ENCODE peak calls at places on chromosomes 13 and 19, in six cellular contexts. C is H9, F is left lung, X is GM23248, M is heart left ventricle, W is aorta. Q is an unnamed sample. For H3K27me3, the result is how much of the 10 kb centered on the place peaks cover.

GRCh38 chr19:1122021-1122971 is 18.5 kb downstream of the GPX4 start:
- DNase-seq in C (no peak), F (no peak), X (no peak), M (no peak), W (no peak), Q (no peak)

GRCh38 chr13:55199132-55199531 is 1941.6 kb upstream of the PRR20A start:
- DNase-seq in C (no peak), F (no peak), X (no peak), M (no peak), W (no peak), Q (no peak)

GRCh38 chr19:45804140-45804958 is 10.8 kb downstream of the RSPH6A start:
- DNase-seq in C (no peak), F (no peak), X (no peak), M (no peak), W (no peak), Q (no peak)

GRCh38 chr13:20118268-20119140 is 42.3 kb downstream of the GJA3 start:
- DNase-seq in C (peak), F (peak), X (peak), M (peak), W (peak), Q (peak)

GRCh38 chr19:11264452-11265176 is 2.3 kb upstream of the DOCK6 start:
- DNase-seq in C (peak), F (peak), X (no peak), M (peak), W (no peak), Q (no peak)

GRCh38 chr13:79519252-79519651 is 38.3 kb downstream of the NDFIP2 start:
- DNase-seq in C (no peak), F (no peak), X (peak), M (no peak), W (no peak), Q (no peak)

GRCh38 chr19:4791183-4792018 is at the start of gene FEM1A:
- DNase-seq in C (peak), F (peak), X (peak), M (peak), W (peak), Q (peak)

GRCh38 chr19:44530777-44531176 is 1.3 kb upstream of the CEACAM20 start:
- DNase-seq in C (no peak), F (no peak), X (peak), M (no peak), W (no peak), Q (no peak)

GRCh38 chr13:49356224-49356623 is 87.6 kb downstream of the CAB39L start:
- DNase-seq in C (no peak), F (no peak), X (peak), M (no peak), W (no peak), Q (no peak)

GRCh38 chr13:96338030-96338429 is 248.1 kb downstream of the HS6ST3 start:
- DNase-seq in C (no peak), F (no peak), X (peak), M (no peak), W (no peak), Q (no peak)

GRCh38 chr19:55519461-55520311 is 17.2 kb downstream of the SBK2 start:
- DNase-seq in C (no peak), F (no peak), X (peak), M (no peak), W (no peak), Q (no peak)

GRCh38 chr13:96403241-96403640 is 313.3 kb downstream of the HS6ST3 start:
- DNase-seq in C (no peak), F (no peak), X (no peak), M (no peak), W (no peak), Q (no peak)

GRCh38 chr13:44075113-44075512 is 195.4 kb downstream of the LACC1 start:
- DNase-seq in C (no peak), F (no peak), X (no peak), M (no peak), W (no peak), Q (no peak)

GRCh38 chr19:50649433-50650391 is at the start of gene C19orf81:
- DNase-seq in C (peak), F (no peak), X (peak), M (no peak), W (no peak), Q (no peak)

GRCh38 chr19:13054605-13055212 is 47.9 kb downstream of the LYL1 start:
- DNase-seq in C (no peak), F (no peak), X (peak), M (no peak), W (no peak), Q (peak)

GRCh38 chr13:107742544-107742943 is 472.8 kb downstream of the LIG4 start:
- DNase-seq in C (no peak), F (no peak), X (peak), M (no peak), W (no peak), Q (no peak)

GRCh38 chr13:57632276-57633140 is 964 bp downstream of the PCDH17 start:
- DNase-seq in C (peak), F (no peak), X (no peak), M (peak), W (peak), Q (no peak)

GRCh38 chr13:110015253-110015652 is 228.9 kb upstream of the IRS2 start:
- DNase-seq in C (no peak), F (no peak), X (peak), M (no peak), W (no peak), Q (no peak)

GRCh38 chr19:45598267-45599011 is 3.6 kb downstream of the GPR4 start:
- DNase-seq in C (no peak), F (no peak), X (peak), M (no peak), W (no peak), Q (no peak)

GRCh38 chr19:16014923-16015804 is 61.1 kb upstream of the TPM4 start:
- DNase-seq in C (no peak), F (no peak), X (no peak), M (peak), W (no peak), Q (no peak)

GRCh38 chr19:11422163-11423068 is 3.3 kb upstream of the RGL3 start:
- DNase-seq in C (peak), F (peak), X (peak), M (peak), W (peak), Q (peak)

GRCh38 chr13:25137624-25137892 is 34.5 kb downstream of the AMER2 start:
- DNase-seq in C (no peak), F (no peak), X (no peak), M (no peak), W (no peak), Q (no peak)

GRCh38 chr19:10555613-10555979 is 10.2 kb downstream of the KRI1 start:
- DNase-seq in C (no peak), F (no peak), X (no peak), M (no peak), W (no peak), Q (no peak)

GRCh38 chr19:51726049-51726448 is 2.3 kb upstream of the HAS1 start:
- DNase-seq in C (peak), F (peak), X (peak), M (peak), W (peak), Q (peak)

GRCh38 chr13:99990045-99990977 is 8.7 kb downstream of the ZIC2 start:
- DNase-seq in C (peak), F (no peak), X (no peak), M (no peak), W (no peak), Q (no peak)

GRCh38 chr13:99193152-99193551 is 7.5 kb upstream of the UBAC2 start:
- DNase-seq in C (no peak), F (no peak), X (no peak), M (no peak), W (no peak), Q (no peak)

GRCh38 chr19:30095171-30095570 is 153.1 kb downstream of the URI1 start:
- DNase-seq in C (no peak), F (no peak), X (no peak), M (peak), W (peak), Q (no peak)

GRCh38 chr19:36060430-36060829 is 5.7 kb downstream of the WDR62 start:
- DNase-seq in C (peak), F (no peak), X (peak), M (peak), W (no peak), Q (peak)

GRCh38 chr13:112554214-112554850 is 33.6 kb downstream of the TUBGCP3 start:
- DNase-seq in C (no peak), F (no peak), X (no peak), M (no peak), W (no peak), Q (no peak)

GRCh38 chr13:30829788-30830637 is 76.1 kb upstream of the MEDAG start:
- DNase-seq in C (no peak), F (no peak), X (no peak), M (no peak), W (no peak), Q (no peak)

GRCh38 chr19:2883686-2884439 is 16.7 kb downstream of the ZNF556 start:
- DNase-seq in C (no peak), F (no peak), X (peak), M (no peak), W (no peak), Q (no peak)

GRCh38 chr13:62643799-62644484 is 1228.3 kb upstream of the PCDH20 start:
- DNase-seq in C (peak), F (no peak), X (no peak), M (no peak), W (no peak), Q (no peak)

GRCh38 chr13:99296270-99296865 is 10.8 kb downstream of the GPR183 start:
- DNase-seq in C (no peak), F (no peak), X (no peak), M (no peak), W (no peak), Q (no peak)

GRCh38 chr13:62793850-62794249 is 1378.2 kb upstream of the PCDH20 start:
- DNase-seq in C (no peak), F (no peak), X (no peak), M (no peak), W (no peak), Q (no peak)

GRCh38 chr13:76647550-76647949 is 238.7 kb downstream of the KCTD12 start:
- DNase-seq in C (no peak), F (no peak), X (peak), M (no peak), W (no peak), Q (no peak)
- H3K27me3 ChIP-seq in C (under half), F (under half), X (under half), M (under half), W (under half), Q (under half)

GRCh38 chr13:94712812-94713555 is 639 bp upstream of the SOX21 start:
- DNase-seq in C (peak), F (no peak), X (peak), M (no peak), W (peak), Q (peak)

GRCh38 chr13:94710881-94711560 is 1.3 kb downstream of the SOX21 start:
- DNase-seq in C (peak), F (no peak), X (peak), M (no peak), W (peak), Q (no peak)

GRCh38 chr13:94711561-94712286 is 621 bp downstream of the SOX21 start:
- DNase-seq in C (peak), F (no peak), X (peak), M (no peak), W (peak), Q (no peak)

GRCh38 chr13:94713556-94714182 is 1.3 kb upstream of the SOX21 start:
- DNase-seq in C (peak), F (no peak), X (no peak), M (no peak), W (no peak), Q (no peak)

DNA sequence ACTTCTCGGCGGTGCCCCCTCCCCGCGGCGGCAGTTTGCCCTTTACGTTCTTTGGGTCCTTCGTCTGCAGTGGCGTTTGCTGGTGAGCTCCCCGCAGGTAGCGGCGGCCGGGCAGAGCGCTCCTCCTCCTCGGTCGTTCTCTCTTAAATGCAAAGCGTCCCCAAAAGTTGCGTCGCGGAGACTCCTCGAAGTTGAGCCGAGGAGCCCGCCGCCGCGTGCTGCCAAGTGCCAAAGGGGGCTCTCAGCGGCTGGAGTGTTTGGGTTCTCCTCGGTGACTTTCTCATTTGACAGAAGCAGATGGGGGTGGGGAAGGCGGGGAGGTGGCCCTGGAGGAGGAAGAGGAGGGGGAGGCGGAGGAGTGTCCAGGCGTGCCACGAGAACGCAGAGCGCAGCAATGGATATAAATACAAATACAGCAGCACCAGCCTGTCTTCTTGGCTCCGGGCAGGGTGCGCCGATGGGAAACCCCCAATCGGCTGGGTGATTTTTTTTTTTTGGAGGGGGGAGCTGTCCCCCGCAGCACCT is at the start of gene SOX21:
- DNase-seq in C (peak), F (no peak), X (peak), M (no peak), W (peak), Q (no peak)
- H3K27me3 ChIP-seq in C (under half), F (half or more), X (half or more), M (half or more), W (under half), Q (under half)

GRCh38 chr19:33621811-33622504 is at the start of gene CHST8:
- DNase-seq in C (peak), F (no peak), X (peak), M (peak), W (no peak), Q (no peak)
- H3K27me3 ChIP-seq in C (under half), F (half or more), X (under half), M (half or more), W (under half), Q (under half)

GRCh38 chr19:19204181-19204580 is 967 bp upstream of the NR2C2AP start:
- DNase-seq in C (peak), F (no peak), X (no peak), M (no peak), W (no peak), Q (no peak)

GRCh38 chr19:19206938-19207337 is 3.7 kb upstream of the NR2C2AP start:
- DNase-seq in C (no peak), F (no peak), X (no peak), M (no peak), W (no peak), Q (no peak)

GRCh38 chr19:19207637-19208582 is 3.8 kb upstream of the NCAN start:
- DNase-seq in C (no peak), F (no peak), X (no peak), M (no peak), W (no peak), Q (no peak)

GRCh38 chr19:19203012-19203856 is at the start of gene NR2C2AP:
- DNase-seq in C (peak), F (peak), X (peak), M (peak), W (peak), Q (peak)

DNA sequence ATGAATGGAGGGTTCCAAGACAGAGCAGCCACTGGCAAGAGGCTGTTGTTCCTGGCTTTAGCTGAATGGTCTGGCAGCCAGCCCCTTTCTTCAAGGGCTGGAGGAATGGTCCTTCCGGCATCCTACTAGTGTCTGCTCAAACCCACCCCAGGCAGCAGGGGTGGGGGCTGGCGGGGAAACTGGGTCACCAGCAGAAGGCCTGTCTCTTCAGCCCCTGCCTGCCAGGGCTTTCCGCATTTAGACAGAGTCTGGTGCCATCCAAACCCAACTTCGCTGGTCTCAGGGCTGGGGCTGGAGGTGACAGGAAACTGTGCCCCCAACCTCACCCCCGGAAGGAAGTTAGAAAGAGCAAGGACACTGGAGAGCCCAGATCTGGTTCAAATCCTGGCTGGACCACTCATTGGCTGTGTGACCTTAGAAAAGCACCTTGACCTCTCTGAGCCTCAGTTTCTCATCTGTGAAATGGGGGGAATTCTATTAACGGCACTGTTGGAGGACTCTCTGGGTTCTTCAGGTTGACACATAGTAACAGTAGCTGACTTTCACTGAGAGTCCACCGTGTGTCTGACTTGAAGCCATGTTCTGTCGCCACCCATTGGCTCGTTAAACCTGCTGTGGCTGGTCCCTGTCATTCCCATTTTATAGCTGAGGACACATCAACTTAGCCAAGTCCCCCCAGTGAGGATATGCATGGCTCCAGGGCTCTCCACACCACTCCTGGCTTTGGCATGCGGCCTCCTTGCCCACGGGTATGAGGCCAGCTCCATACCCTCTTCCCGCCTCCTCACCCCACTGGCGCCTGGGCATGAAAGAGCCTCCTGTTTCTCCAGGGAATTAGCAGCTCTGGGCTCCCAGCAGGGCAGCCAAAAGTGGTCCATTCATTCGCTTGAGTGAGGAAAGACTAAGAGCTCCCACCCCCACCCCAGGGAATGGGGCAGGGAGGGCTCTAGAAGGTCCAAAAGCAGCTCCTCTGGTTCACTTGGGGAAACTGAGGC is 2.5 kb upstream of the NR2C2AP start:
- DNase-seq in C (no peak), F (no peak), X (no peak), M (no peak), W (no peak), Q (no peak)
- H3K27me3 ChIP-seq in C (under half), F (under half), X (under half), M (under half), W (under half), Q (under half)

GRCh38 chr19:33509774-33510173 is 11.8 kb downstream of the PEPD start:
- DNase-seq in C (no peak), F (no peak), X (no peak), M (no peak), W (no peak), Q (no peak)
- H3K27me3 ChIP-seq in C (under half), F (under half), X (under half), M (under half), W (under half), Q (under half)

DNA sequence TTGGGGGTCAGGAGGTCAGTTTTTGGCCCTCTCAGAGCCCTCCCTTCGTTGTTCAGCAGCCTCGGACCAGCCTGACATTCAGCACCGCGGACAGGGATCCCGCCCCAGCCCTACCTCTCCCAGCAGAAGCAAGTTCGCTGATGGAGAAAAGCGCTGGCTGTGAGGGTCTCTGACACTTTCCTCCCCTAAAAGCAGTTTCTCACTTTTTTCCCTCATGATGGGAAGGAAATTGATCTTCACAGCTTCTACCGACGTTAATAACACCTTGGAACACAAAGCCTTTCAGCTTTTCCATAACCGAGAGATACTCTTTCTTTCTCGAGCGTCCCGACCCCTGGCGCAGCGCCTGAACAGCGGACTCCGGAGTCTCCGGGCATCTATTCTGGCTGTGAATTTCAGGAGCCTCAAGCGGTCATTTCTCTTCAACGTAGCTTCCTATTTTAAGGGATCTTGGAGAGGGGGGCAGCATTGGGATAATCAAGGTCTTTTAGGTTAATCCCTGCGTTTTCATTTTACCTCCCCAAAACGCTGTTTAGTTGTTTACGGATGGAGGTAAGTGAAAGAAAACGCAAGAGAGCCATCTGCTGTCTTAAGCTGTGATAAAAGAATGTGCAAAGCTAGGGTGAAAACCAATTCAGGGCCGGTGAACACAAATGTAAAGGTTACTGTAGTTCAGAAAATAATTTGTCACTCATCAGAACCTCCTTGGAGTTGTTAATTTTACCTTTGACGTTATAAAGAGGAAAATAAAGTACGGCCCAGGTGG is 467.2 kb downstream of the ITGBL1 start:
- DNase-seq in C (peak), F (peak), X (peak), M (peak), W (peak), Q (no peak)
- H3K27me3 ChIP-seq in C (under half), F (half or more), X (half or more), M (half or more), W (under half), Q (under half)

GRCh38 chr19:41939861-41940442 is 11.7 kb upstream of the ERFL start:
- DNase-seq in C (no peak), F (no peak), X (peak), M (no peak), W (no peak), Q (no peak)

GRCh38 chr19:41936961-41937360 is 8.7 kb upstream of the ERFL start:
- DNase-seq in C (no peak), F (no peak), X (no peak), M (no peak), W (no peak), Q (no peak)

GRCh38 chr19:41937525-41937924 is 9.3 kb upstream of the ERFL start:
- DNase-seq in C (no peak), F (no peak), X (no peak), M (no peak), W (no peak), Q (no peak)

GRCh38 chr19:41936416-41936850 is 8.2 kb upstream of the ERFL start:
- DNase-seq in C (no peak), F (no peak), X (peak), M (no peak), W (no peak), Q (no peak)

GRCh38 chr19:41937976-41938375 is 9.7 kb upstream of the ERFL start:
- DNase-seq in C (no peak), F (no peak), X (no peak), M (no peak), W (no peak), Q (no peak)
- H3K27me3 ChIP-seq in C (under half), F (half or more), X (under half), M (under half), W (under half), Q (under half)

GRCh38 chr19:33302974-33303790 is 848 bp upstream of the CEBPA start:
- DNase-seq in C (peak), F (no peak), X (peak), M (peak), W (peak), Q (peak)
- H3K27me3 ChIP-seq in C (under half), F (half or more), X (under half), M (under half), W (under half), Q (under half)

GRCh38 chr19:34853369-34853768 is 73.3 kb upstream of the ZNF30 start:
- DNase-seq in C (no peak), F (no peak), X (no peak), M (no peak), W (no peak), Q (no peak)
- H3K27me3 ChIP-seq in C (under half), F (under half), X (under half), M (under half), W (under half), Q (under half)

Q was measured in ovary.